ENCODE peak calls at places on chromosomes 6 and 20, in four cellular contexts. C is stimulated activated CD4-positive, alpha-beta T cell treated with anti-CD3 and anti-CD28 coated beads, Interleukin-4, amount 100 ng/mL, for 48 hours; V is glomerular endothelial cell; K is hypothalamus. X is an unnamed sample.

GRCh38 chr6:151616091-151616513 is 122.3 kb downstream of the CCDC170 start:
- DNase-seq in K (no peak), V (no peak), C (no peak), X (no peak)

GRCh38 chr20:33348136-33348937 is 53.0 kb downstream of the CDK5RAP1 start:
- DNase-seq in C (no peak), K (no peak), V (no peak), X (no peak)

GRCh38 chr6:129606664-129607063 is 103.3 kb downstream of the ARHGAP18 start:
- DNase-seq in V (no peak), K (no peak), C (no peak), X (no peak)

GRCh38 chr20:23526850-23527249 is 35.9 kb downstream of the CST8 start:
- DNase-seq in K (no peak), V (no peak), C (no peak), X (no peak)

GRCh38 chr6:47169785-47170685 is 127.9 kb upstream of the ADGRF1 start:
- DNase-seq in V (no peak), K (no peak), C (no peak), X (no peak)

GRCh38 chr20:46967647-46968046 is 73.0 kb downstream of the EYA2 start:
- DNase-seq in K (no peak), C (no peak), V (no peak), X (no peak)

GRCh38 chr20:2799271-2799670 is 1.2 kb downstream of the CPXM1 start:
- DNase-seq in C (no peak), K (no peak), V (no peak), X (no peak)

GRCh38 chr6:143822584-143823024 is 20.5 kb upstream of the LTV1 start:
- DNase-seq in V (peak), C (no peak), K (no peak), X (no peak)

GRCh38 chr20:23200914-23201313 is 114.8 kb upstream of the CD93 start:
- DNase-seq in K (no peak), C (no peak), V (no peak), X (no peak)

GRCh38 chr20:33301192-33301930 is 18.3 kb downstream of the BPIFB1 start:
- DNase-seq in C (no peak), V (no peak), K (no peak), X (no peak)

GRCh38 chr6:52392944-52393343 is 27.2 kb upstream of the EFHC1 start:
- DNase-seq in V (no peak), K (no peak), C (no peak), X (no peak)

GRCh38 chr6:89048286-89048923 is 32.1 kb upstream of the PNRC1 start:
- DNase-seq in V (no peak), K (no peak), C (no peak), X (no peak)

GRCh38 chr6:124870611-124871201 is 91.5 kb upstream of the RNF217 start:
- DNase-seq in K (no peak), C (no peak), V (no peak), X (no peak)

GRCh38 chr6:154613137-154613676 is 102.7 kb upstream of the CNKSR3 start:
- DNase-seq in C (no peak), V (peak), K (no peak), X (no peak)

GRCh38 chr6:57216235-57217101 is 5.6 kb downstream of the RAB23 start:
- DNase-seq in C (no peak), K (no peak), V (no peak), X (no peak)

GRCh38 chr6:8110725-8111124 is 8.4 kb upstream of the EEF1E1 start:
- DNase-seq in V (no peak), C (no peak), K (no peak), X (no peak)

GRCh38 chr20:19757487-19757972 is 528 bp upstream of the RIN2 start:
- DNase-seq in V (no peak), K (peak), C (no peak), X (no peak)

GRCh38 chr20:24892931-24893330 is 56.1 kb upstream of the CST7 start:
- DNase-seq in K (no peak), V (no peak), C (no peak), X (no peak)

GRCh38 chr20:57964011-57964862 is 254.4 kb upstream of the PMEPA1 start:
- DNase-seq in C (no peak), V (no peak), K (peak), X (no peak)

X was measured in GM12891.